ENCODE peak calls at places on chromosomes 13 and 19, in five cellular contexts. One of them, this sample, is unnamed. For H3K4me1, the result is how much of the 10 kb centered on the place peaks cover.

GRCh38 chr13:108700421-108701170 is 71.2 kb downstream of the MYO16 start:
- DNase-seq in A549: peak
- DNase-seq in GM23338: peak
- DNase-seq in K562: no peak
- DNase-seq in HepG2: no peak
- DNase-seq in this sample: no peak

GRCh38 chr19:2242092-2242537 is 5.5 kb downstream of the SF3A2 start:
- DNase-seq in K562: no peak
- DNase-seq in GM23338: no peak
- DNase-seq in A549: no peak
- DNase-seq in HepG2: peak
- DNase-seq in this sample: no peak

GRCh38 chr19:3480383-3481091 is at the start of gene SMIM24:
- DNase-seq in HepG2: peak
- DNase-seq in A549: no peak
- DNase-seq in GM23338: no peak
- DNase-seq in K562: no peak
- DNase-seq in this sample: no peak

GRCh38 chr13:99501952-99502310 is 659 bp downstream of the TM9SF2 start:
- DNase-seq in K562: no peak
- DNase-seq in HepG2: no peak
- DNase-seq in A549: no peak
- DNase-seq in GM23338: peak
- DNase-seq in this sample: no peak

GRCh38 chr19:10189631-10190425 is 4.9 kb downstream of the DNMT1 start:
- DNase-seq in K562: no peak
- DNase-seq in A549: no peak
- DNase-seq in HepG2: no peak
- DNase-seq in GM23338: no peak
- DNase-seq in this sample: no peak

GRCh38 chr13:49356224-49356623 is 87.6 kb downstream of the CAB39L start:
- DNase-seq in HepG2: no peak
- DNase-seq in K562: no peak
- DNase-seq in GM23338: no peak
- DNase-seq in A549: no peak
- DNase-seq in this sample: no peak

GRCh38 chr13:50700664-50701266 is 142.7 kb downstream of the DLEU7 start:
- DNase-seq in GM23338: no peak
- DNase-seq in A549: no peak
- DNase-seq in K562: no peak
- DNase-seq in HepG2: no peak
- DNase-seq in this sample: no peak

GRCh38 chr19:13764821-13765394 is 586 bp downstream of the MRI1 start:
- DNase-seq in A549: no peak
- DNase-seq in HepG2: no peak
- DNase-seq in K562: peak
- DNase-seq in GM23338: peak
- DNase-seq in this sample: no peak

GRCh38 chr13:78182813-78183212 is 264.2 kb upstream of the EDNRB start:
- DNase-seq in A549: no peak
- DNase-seq in GM23338: no peak
- DNase-seq in HepG2: no peak
- DNase-seq in K562: no peak
- DNase-seq in this sample: no peak

GRCh38 chr19:17264641-17264979 is at the start of gene USHBP1:
- DNase-seq in HepG2: peak
- DNase-seq in A549: no peak
- DNase-seq in GM23338: peak
- DNase-seq in K562: no peak
- DNase-seq in this sample: no peak

GRCh38 chr19:47362321-47362720 is 13.2 kb downstream of the DHX34 start:
- DNase-seq in A549: no peak
- DNase-seq in K562: no peak
- DNase-seq in GM23338: no peak
- DNase-seq in HepG2: no peak
- DNase-seq in this sample: no peak

GRCh38 chr13:45384474-45385174 is 33.5 kb downstream of the SLC25A30 start:
- DNase-seq in A549: no peak
- DNase-seq in GM23338: no peak
- DNase-seq in HepG2: no peak
- DNase-seq in K562: no peak
- DNase-seq in this sample: no peak

GRCh38 chr19:5542665-5543064 is 25.1 kb downstream of the TINCR start:
- DNase-seq in GM23338: peak
- DNase-seq in HepG2: no peak
- DNase-seq in K562: no peak
- DNase-seq in A549: no peak
- DNase-seq in this sample: no peak

GRCh38 chr13:40600145-40600751 is 66.2 kb downstream of the FOXO1 start:
- DNase-seq in K562: no peak
- DNase-seq in HepG2: no peak
- DNase-seq in GM23338: no peak
- DNase-seq in A549: no peak
- DNase-seq in this sample: no peak

DNA sequence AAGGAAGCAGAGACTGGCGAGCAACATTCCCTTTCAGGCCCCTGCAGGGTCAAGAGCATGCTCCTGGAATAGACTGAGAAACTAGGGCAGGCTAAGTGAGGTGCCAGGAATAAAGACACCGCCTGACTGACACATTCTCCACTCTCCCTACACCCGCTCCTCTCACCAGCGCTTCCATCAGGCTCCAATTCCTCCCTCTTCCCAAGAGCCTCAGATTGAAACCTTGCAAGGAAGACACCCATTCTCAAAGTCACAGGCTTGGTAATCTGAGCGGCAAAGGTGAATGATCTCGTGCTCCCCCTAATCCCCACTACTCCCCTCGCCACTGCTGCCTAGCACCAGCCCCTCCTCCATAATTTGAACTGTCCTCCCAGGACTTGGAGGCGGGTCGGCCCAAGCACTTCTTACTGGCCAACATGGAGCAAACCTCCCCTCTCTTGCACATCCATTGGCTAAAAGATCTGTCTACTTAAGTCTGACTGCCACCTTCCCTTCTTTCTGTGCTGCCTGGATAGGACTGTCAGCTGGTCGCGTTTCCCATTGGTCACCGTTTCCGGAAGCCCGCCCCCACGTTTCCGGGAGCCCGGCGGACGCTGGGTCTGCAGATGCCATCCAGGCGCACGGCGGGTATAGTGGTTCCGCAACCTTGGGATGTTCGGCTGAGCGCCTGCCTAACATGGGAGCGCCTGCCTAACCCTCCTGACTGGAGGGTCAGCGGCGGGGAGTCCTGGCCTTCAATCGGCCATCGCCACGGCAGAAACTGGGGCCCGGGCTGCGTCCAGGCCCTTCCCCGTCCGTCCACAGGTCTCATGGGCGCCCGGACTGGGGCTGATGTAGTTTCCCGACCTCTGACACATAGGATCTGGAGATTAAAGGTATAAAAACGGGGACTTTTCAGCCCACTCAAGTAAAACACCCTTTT is 33.6 kb downstream of the ZNF383 start:
- DNase-seq in GM23338: no peak
- DNase-seq in K562: peak
- DNase-seq in A549: no peak
- DNase-seq in HepG2: no peak
- DNase-seq in this sample: peak
- TF ChIP-seq JUNB in GM23338: no peak
- TF ChIP-seq JUNB in K562: no peak
- TF ChIP-seq JUNB in A549: no peak
- TF ChIP-seq JUNB in HepG2: no peak
- TF ChIP-seq JUNB in this sample: no peak

GRCh38 chr19:49658566-49659442 is 6.9 kb downstream of the IRF3 start:
- DNase-seq in GM23338: no peak
- DNase-seq in K562: no peak
- DNase-seq in HepG2: no peak
- DNase-seq in A549: no peak
- DNase-seq in this sample: no peak
- H3K4me1 ChIP-seq in GM23338: under half
- H3K4me1 ChIP-seq in K562: under half
- H3K4me1 ChIP-seq in HepG2: under half
- H3K4me1 ChIP-seq in A549: under half
- H3K4me1 ChIP-seq in this sample: under half

GRCh38 chr19:44948237-44948636 is 2.4 kb downstream of the APOC2 start:
- DNase-seq in A549: no peak
- DNase-seq in GM23338: no peak
- DNase-seq in HepG2: no peak
- DNase-seq in K562: peak
- DNase-seq in this sample: no peak
- TF ChIP-seq JUNB in A549: no peak
- TF ChIP-seq JUNB in GM23338: no peak
- TF ChIP-seq JUNB in HepG2: no peak
- TF ChIP-seq JUNB in K562: no peak
- TF ChIP-seq JUNB in this sample: no peak

GRCh38 chr13:98044301-98044700 is 90.8 kb downstream of the IPO5 start:
- DNase-seq in A549: no peak
- DNase-seq in K562: no peak
- DNase-seq in GM23338: no peak
- DNase-seq in HepG2: no peak
- DNase-seq in this sample: no peak

GRCh38 chr13:98041081-98041820 is 87.8 kb downstream of the IPO5 start:
- DNase-seq in GM23338: no peak
- DNase-seq in HepG2: no peak
- DNase-seq in K562: no peak
- DNase-seq in A549: no peak
- DNase-seq in this sample: no peak

GRCh38 chr13:98035373-98035772 is 81.9 kb downstream of the IPO5 start:
- DNase-seq in A549: no peak
- DNase-seq in GM23338: no peak
- DNase-seq in K562: no peak
- DNase-seq in HepG2: no peak
- DNase-seq in this sample: no peak

GRCh38 chr13:98039261-98039660 is 85.8 kb downstream of the IPO5 start:
- DNase-seq in HepG2: no peak
- DNase-seq in A549: no peak
- DNase-seq in K562: no peak
- DNase-seq in GM23338: no peak
- DNase-seq in this sample: no peak

DNA sequence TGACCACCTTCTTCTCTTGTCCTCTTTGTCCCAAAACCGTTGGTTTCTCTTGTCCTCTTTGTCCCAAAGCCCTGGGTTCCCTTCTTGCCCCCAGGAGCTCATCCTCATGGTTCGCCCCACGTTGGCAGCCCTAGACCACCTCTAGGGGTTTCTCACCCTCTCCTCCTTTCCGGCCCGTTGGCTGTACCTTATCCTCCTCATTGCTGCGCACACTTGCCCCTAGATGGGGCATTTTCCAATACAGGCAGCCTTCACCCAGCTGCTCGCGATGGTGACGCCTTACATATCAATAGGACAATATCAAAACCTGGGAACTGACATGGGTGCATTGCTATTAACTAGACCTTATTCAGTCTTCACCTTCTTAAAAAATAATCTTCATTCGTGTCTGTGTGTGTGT is 86.5 kb downstream of the IPO5 start:
- DNase-seq in K562: no peak
- DNase-seq in GM23338: peak
- DNase-seq in HepG2: no peak
- DNase-seq in A549: no peak
- DNase-seq in this sample: no peak
- H3K4me1 ChIP-seq in K562: under half
- H3K4me1 ChIP-seq in GM23338: under half
- H3K4me1 ChIP-seq in HepG2: half or more
- H3K4me1 ChIP-seq in A549: under half
- H3K4me1 ChIP-seq in this sample: under half

GRCh38 chr13:110166598-110166997 is 140.4 kb downstream of the COL4A1 start:
- DNase-seq in GM23338: no peak
- DNase-seq in HepG2: no peak
- DNase-seq in A549: no peak
- DNase-seq in K562: no peak
- DNase-seq in this sample: no peak

GRCh38 chr13:110162053-110162452 is 144.9 kb downstream of the COL4A1 start:
- DNase-seq in A549: no peak
- DNase-seq in HepG2: no peak
- DNase-seq in GM23338: no peak
- DNase-seq in K562: no peak
- DNase-seq in this sample: no peak

GRCh38 chr13:110161112-110161897 is 145.7 kb downstream of the COL4A1 start:
- DNase-seq in K562: no peak
- DNase-seq in A549: no peak
- DNase-seq in HepG2: no peak
- DNase-seq in GM23338: no peak
- DNase-seq in this sample: no peak

GRCh38 chr13:110163020-110163658 is 143.8 kb downstream of the COL4A1 start:
- DNase-seq in HepG2: no peak
- DNase-seq in K562: no peak
- DNase-seq in GM23338: no peak
- DNase-seq in A549: no peak
- DNase-seq in this sample: no peak

GRCh38 chr13:110164706-110165105 is 142.3 kb downstream of the COL4A1 start:
- DNase-seq in HepG2: no peak
- DNase-seq in GM23338: no peak
- DNase-seq in A549: no peak
- DNase-seq in K562: no peak
- DNase-seq in this sample: no peak
- TF ChIP-seq JUNB in HepG2: no peak
- TF ChIP-seq JUNB in GM23338: no peak
- TF ChIP-seq JUNB in A549: no peak
- TF ChIP-seq JUNB in K562: no peak
- TF ChIP-seq JUNB in this sample: no peak

GRCh38 chr19:41883821-41884733 is 1.1 kb downstream of the ARHGEF1 start:
- DNase-seq in HepG2: peak
- DNase-seq in K562: peak
- DNase-seq in A549: peak
- DNase-seq in GM23338: peak
- DNase-seq in this sample: peak

GRCh38 chr19:41880329-41880708 is 2.7 kb upstream of the ARHGEF1 start:
- DNase-seq in GM23338: no peak
- DNase-seq in A549: no peak
- DNase-seq in K562: no peak
- DNase-seq in HepG2: no peak
- DNase-seq in this sample: no peak

GRCh38 chr19:41883463-41883820 is 458 bp downstream of the ARHGEF1 start:
- DNase-seq in GM23338: no peak
- DNase-seq in A549: no peak
- DNase-seq in HepG2: no peak
- DNase-seq in K562: no peak
- DNase-seq in this sample: no peak

GRCh38 chr19:41879670-41880328 is 2.7 kb downstream of the CD79A start:
- DNase-seq in K562: no peak
- DNase-seq in GM23338: no peak
- DNase-seq in A549: no peak
- DNase-seq in HepG2: no peak
- DNase-seq in this sample: no peak

GRCh38 chr19:41882568-41883462 is at the start of gene ARHGEF1:
- DNase-seq in GM23338: peak
- DNase-seq in HepG2: no peak
- DNase-seq in A549: peak
- DNase-seq in K562: peak
- DNase-seq in this sample: no peak
- H3K4me1 ChIP-seq in GM23338: under half
- H3K4me1 ChIP-seq in HepG2: half or more
- H3K4me1 ChIP-seq in A549: under half
- H3K4me1 ChIP-seq in K562: under half
- H3K4me1 ChIP-seq in this sample: under half

GRCh38 chr13:28094311-28094710 is 6.1 kb downstream of the FLT3 start:
- DNase-seq in K562: no peak
- DNase-seq in GM23338: no peak
- DNase-seq in HepG2: no peak
- DNase-seq in A549: no peak
- DNase-seq in this sample: no peak
- TF ChIP-seq JUNB in K562: no peak
- TF ChIP-seq JUNB in GM23338: no peak
- TF ChIP-seq JUNB in HepG2: no peak
- TF ChIP-seq JUNB in A549: no peak
- TF ChIP-seq JUNB in this sample: no peak

GRCh38 chr19:40596608-40597328 is 4.4 kb upstream of the LTBP4 start:
- DNase-seq in A549: peak
- DNase-seq in HepG2: peak
- DNase-seq in GM23338: peak
- DNase-seq in K562: peak
- DNase-seq in this sample: no peak
- H3K4me1 ChIP-seq in A549: under half
- H3K4me1 ChIP-seq in HepG2: under half
- H3K4me1 ChIP-seq in GM23338: under half
- H3K4me1 ChIP-seq in K562: under half
- H3K4me1 ChIP-seq in this sample: under half